ENCODE peak calls at places on chromosomes 5 and 9, in nine cellular contexts. C is dorsolateral prefrontal cortex; N is testis; K is adrenal gland; T is spleen; B is CD8-positive, alpha-beta memory T cell; W is right atrium auricular region; D is body of pancreas; S is AG04450. F is an unnamed sample.
A peak's percentile ranks its signal among the peaks of the same experiment; 100 is the strongest.

GRCh38 chr5:95822038-95822407 is 503 bp downstream of the GLRX start:
- DNase-seq in W (no peak), T (peak; percentile 90), C (no peak), D (peak; percentile 30), B (no peak), S (no peak), N (peak; percentile 74), K (peak; percentile 61), F (peak; percentile 59)

GRCh38 chr9:71975833-71976232 is 64.4 kb downstream of the C9orf85 start:
- DNase-seq in K (no peak), D (no peak), B (no peak), C (no peak), N (no peak), T (no peak), S (no peak), W (no peak), F (no peak)

GRCh38 chr9:69605406-69605805 is 66.8 kb downstream of the APBA1 start:
- DNase-seq in C (no peak), T (no peak), D (no peak), S (no peak), N (no peak), K (no peak), B (no peak), W (no peak), F (no peak)

GRCh38 chr5:112923148-112923917 is 1.3 kb upstream of the REEP5 start:
- DNase-seq in T (no peak), K (no peak), S (no peak), D (no peak), N (no peak), B (peak; percentile 74), C (no peak), W (no peak), F (no peak)

GRCh38 chr5:42858031-42858643 is 46.4 kb upstream of the SELENOP start:
- DNase-seq in T (no peak), C (no peak), K (no peak), N (no peak), B (no peak), S (no peak), D (no peak), W (no peak), F (no peak)

GRCh38 chr5:125894383-125894782 is 528.8 kb upstream of the GRAMD2B start:
- DNase-seq in B (no peak), D (no peak), S (no peak), N (no peak), T (no peak), K (no peak), C (no peak), W (no peak), F (no peak)

GRCh38 chr9:102796244-102796643 is 198.9 kb upstream of the CYLC2 start:
- DNase-seq in N (no peak), C (no peak), K (no peak), S (no peak), T (no peak), D (no peak), W (no peak), B (no peak), F (no peak)

GRCh38 chr5:90434116-90434714 is 24.7 kb upstream of the CETN3 start:
- DNase-seq in C (peak; percentile 36), N (peak; percentile 68), K (no peak), T (no peak), B (peak; percentile 20), S (no peak), W (no peak), D (peak; percentile 27), F (no peak)

GRCh38 chr9:112945620-112946208 is 55.0 kb upstream of the SLC46A2 start:
- DNase-seq in C (no peak), N (no peak), W (no peak), B (no peak), D (no peak), S (no peak), K (no peak), T (no peak), F (no peak)

GRCh38 chr9:77561321-77562020 is 86.7 kb downstream of the GNA14 start:
- DNase-seq in S (no peak), C (no peak), B (no peak), K (no peak), N (no peak), D (no peak), W (no peak), T (no peak), F (no peak)

GRCh38 chr5:43156388-43156787 is 35.6 kb upstream of the NIM1K start:
- DNase-seq in K (no peak), T (no peak), D (no peak), C (no peak), N (no peak), W (no peak), B (no peak), S (no peak), F (no peak)

GRCh38 chr5:144028058-144028457 is 142.4 kb downstream of the YIPF5 start:
- DNase-seq in B (no peak), K (no peak), W (no peak), D (peak; percentile 34), N (no peak), C (no peak), S (no peak), T (no peak), F (no peak)

GRCh38 chr5:103232393-103232999 is 26.1 kb upstream of the MACIR start:
- DNase-seq in D (peak; percentile 30), K (no peak), T (no peak), C (no peak), S (no peak), B (peak; percentile 14), W (no peak), N (peak; percentile 46), F (no peak)

GRCh38 chr9:124897570-124898460 is 35.9 kb downstream of the ARPC5L start:
- DNase-seq in D (no peak), B (no peak), S (no peak), C (no peak), T (no peak), W (no peak), N (no peak), K (no peak), F (no peak)

GRCh38 chr5:138033916-138034315 is 1.0 kb upstream of the FAM13B start:
- DNase-seq in B (no peak), D (no peak), N (no peak), W (no peak), K (no peak), C (no peak), S (no peak), T (no peak), F (peak; percentile 72)

GRCh38 chr5:78974011-78974410 is 11.1 kb downstream of the ARSB start:
- DNase-seq in N (no peak), K (no peak), T (no peak), C (peak; percentile 26), W (no peak), S (no peak), B (no peak), D (no peak), F (no peak)

GRCh38 chr9:77793909-77794308 is 145.8 kb upstream of the GNA14 start:
- DNase-seq in S (no peak), K (no peak), C (no peak), N (no peak), W (no peak), T (no peak), B (no peak), D (no peak), F (no peak)

GRCh38 chr9:5574998-5575397 is 53.9 kb upstream of the RIC1 start:
- DNase-seq in N (no peak), T (no peak), S (no peak), B (no peak), W (no peak), D (no peak), C (no peak), K (no peak), F (no peak)

GRCh38 chr5:75062925-75063531 is 10.7 kb upstream of the GCNT4 start:
- DNase-seq in T (no peak), W (no peak), K (no peak), C (no peak), S (no peak), B (no peak), N (no peak), D (no peak), F (no peak)

DNA sequence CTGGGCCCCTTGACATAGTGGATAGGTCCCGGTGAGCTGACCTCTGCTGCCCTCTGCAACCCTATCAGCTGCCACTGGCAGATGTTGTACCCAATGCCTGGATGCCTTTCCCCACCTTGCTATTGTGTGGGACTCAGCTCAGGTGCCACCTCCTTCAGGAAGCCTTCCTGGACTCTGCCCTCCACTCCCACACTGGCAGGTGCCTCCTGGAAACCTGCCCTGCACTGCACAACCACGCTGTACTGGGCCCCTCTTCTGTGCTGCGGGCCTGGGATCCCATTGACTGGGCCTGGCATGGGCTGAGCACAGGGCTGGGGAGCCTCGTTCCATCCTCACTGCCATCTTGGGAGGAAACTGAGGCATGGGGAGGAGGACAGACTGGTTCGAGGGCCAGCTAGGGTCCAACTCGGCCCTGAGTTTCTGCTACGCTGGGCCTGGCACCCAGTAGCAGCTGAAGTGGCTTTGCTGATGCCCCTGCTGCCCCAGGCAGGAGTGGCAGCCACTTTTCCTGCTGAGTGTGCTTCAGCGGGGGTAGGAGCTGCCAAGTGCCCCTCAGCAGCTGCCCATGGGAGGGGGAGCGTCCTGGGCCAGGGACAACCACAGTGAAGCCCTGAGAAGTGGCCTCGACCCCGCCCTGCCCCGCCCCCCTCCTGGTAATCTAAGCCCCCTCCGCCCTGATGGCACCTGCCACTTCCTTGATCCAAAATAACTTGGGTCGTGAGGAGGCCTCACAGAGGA is 1.3 kb downstream of the AK1 start:
- DNase-seq in N (no peak), D (no peak), W (no peak), C (no peak), K (no peak), B (no peak), S (no peak), T (peak; percentile 69), F (no peak)
- H3K4me3 ChIP-seq in N (no peak overlapping the region), D (no peak overlapping the region), W (peak overlapping the region; percentile 76), C (peak overlapping the region; percentile 75), K (no peak overlapping the region), B (no peak overlapping the region), S (peak overlapping the region; percentile 20), T (no peak overlapping the region), F (no peak overlapping the region)

GRCh38 chr5:148830220-148830619 is 3.8 kb downstream of the ADRB2 start:
- DNase-seq in S (no peak), C (no peak), B (no peak), T (no peak), D (no peak), W (no peak), N (no peak), K (no peak), F (no peak)
- H3K27me3 ChIP-seq in S (no peaks in the 10 kb centered on the region), C (no peaks in the 10 kb centered on the region), B (no peaks in the 10 kb centered on the region), T (no peaks in the 10 kb centered on the region), D (no peaks in the 10 kb centered on the region), W (no peaks in the 10 kb centered on the region), N (no peaks in the 10 kb centered on the region), K (no peaks in the 10 kb centered on the region), F (no peaks in the 10 kb centered on the region)

DNA sequence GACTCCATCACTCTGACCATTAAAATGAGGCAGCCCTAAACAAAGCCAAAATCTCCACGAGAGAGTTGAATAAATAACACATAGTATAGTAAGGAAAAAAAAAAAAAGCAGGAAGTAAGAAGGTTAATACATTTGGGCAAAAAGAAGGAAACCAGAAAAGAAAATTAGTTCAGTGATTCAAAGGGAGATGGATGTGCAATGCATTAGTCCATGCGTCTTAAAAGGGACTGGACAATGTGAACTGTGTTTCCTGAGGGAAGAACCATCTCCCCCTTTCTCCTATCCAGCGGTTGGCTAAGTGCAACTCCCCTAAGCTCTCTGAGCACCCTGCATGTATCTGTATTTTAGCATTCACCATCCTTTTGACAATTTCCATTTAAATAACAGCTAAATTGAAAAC is 1.4 kb downstream of the ANKRA2 start:
- DNase-seq in D (no peak), K (no peak), W (no peak), C (no peak), T (no peak), S (no peak), N (no peak), B (no peak), F (no peak)
- H3K4me3 ChIP-seq in D (peak overlapping the region; percentile 88), K (no peak overlapping the region), W (peak overlapping the region; percentile 60), C (peak overlapping the region; percentile 77), T (peak overlapping the region; percentile 96), S (peak overlapping the region; percentile 98), N (peak overlapping the region; percentile 79), B (peak overlapping the region; percentile 76), F (peak overlapping the region; percentile 53)

GRCh38 chr5:170250810-170251317 is 18.1 kb downstream of the C5orf58 start:
- DNase-seq in S (no peak), C (no peak), N (no peak), B (no peak), W (no peak), D (no peak), T (no peak), K (no peak), F (no peak)
- H3K27me3 ChIP-seq in S (no peaks in the 10 kb centered on the region), C (no peaks in the 10 kb centered on the region), N (no peaks in the 10 kb centered on the region), B (no peaks in the 10 kb centered on the region), W (no peaks in the 10 kb centered on the region), D (no peaks in the 10 kb centered on the region), T (no peaks in the 10 kb centered on the region), K (no peaks in the 10 kb centered on the region), F (peaks cover 56% of the 10 kb centered on the region)

F was measured in SJSA1.